ENCODE peak calls at places on chromosome 2, in four cellular contexts. Y, G, C and O are unnamed samples.

GRCh38 chr2:152525277-152525838 is 190.4 kb downstream of the FMNL2 start:
- DNase-seq in C (peak; percentile 60), Y (no peak), G (no peak), O (no peak)

GRCh38 chr2:174902491-174903242 is 102.5 kb downstream of the CHN1 start:
- DNase-seq in Y (no peak), G (no peak), C (peak; percentile 72), O (no peak)

GRCh38 chr2:19362094-19362649 is 3.7 kb upstream of the OSR1 start:
- DNase-seq in Y (no peak), G (no peak), C (peak; percentile 54), O (peak; percentile 43)

GRCh38 chr2:79876430-79876829 is 363.6 kb downstream of the CTNNA2 start:
- DNase-seq in Y (no peak), G (no peak), C (peak; percentile 5), O (no peak)

GRCh38 chr2:184178229-184178628 is 420.1 kb upstream of the ZNF804A start:
- DNase-seq in C (no peak), Y (no peak), G (no peak), O (no peak)

GRCh38 chr2:44802409-44803099 is 138.9 kb upstream of the SIX3 start:
- DNase-seq in G (no peak), Y (no peak), C (peak; percentile 2), O (peak; percentile 33)

GRCh38 chr2:111068435-111069058 is 52.2 kb upstream of the BCL2L11 start:
- DNase-seq in Y (no peak), C (no peak), G (no peak), O (no peak)

GRCh38 chr2:240144649-240145261 is 4.3 kb upstream of the OTOS start:
- DNase-seq in Y (peak; percentile 74), C (no peak), G (no peak), O (no peak)

GRCh38 chr2:122338000-122338399 is 582.5 kb downstream of the TSN start:
- DNase-seq in Y (no peak), C (no peak), G (no peak), O (no peak)
- TF ChIP-seq CTCF in Y (peak; percentile 24), C (no peak), G (peak; percentile 17), O (no peak)

DNA sequence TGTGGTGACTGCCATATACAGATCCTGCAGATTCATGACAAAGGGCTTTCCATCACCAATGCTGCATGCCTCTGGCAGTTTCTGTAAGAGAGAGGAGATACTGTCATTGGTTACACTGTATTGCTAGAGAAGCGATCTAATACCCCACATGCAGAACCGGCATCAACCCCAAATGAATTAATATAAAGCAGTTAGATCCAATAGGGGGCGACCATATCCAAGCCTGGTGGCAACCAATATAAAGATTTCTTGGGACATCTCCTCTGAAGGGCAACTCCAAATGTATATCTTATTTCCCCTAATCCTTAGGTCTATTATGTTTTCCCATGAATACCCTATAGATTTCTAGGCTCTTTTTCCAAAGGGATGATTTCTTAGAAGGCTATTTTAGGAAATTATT is 17.4 kb upstream of the IHH start:
- DNase-seq in C (no peak), G (no peak), Y (no peak), O (peak; percentile 13)
- TF ChIP-seq CTCF in C (peak; percentile 35), G (no peak), Y (peak; percentile 33), O (no peak)

DNA sequence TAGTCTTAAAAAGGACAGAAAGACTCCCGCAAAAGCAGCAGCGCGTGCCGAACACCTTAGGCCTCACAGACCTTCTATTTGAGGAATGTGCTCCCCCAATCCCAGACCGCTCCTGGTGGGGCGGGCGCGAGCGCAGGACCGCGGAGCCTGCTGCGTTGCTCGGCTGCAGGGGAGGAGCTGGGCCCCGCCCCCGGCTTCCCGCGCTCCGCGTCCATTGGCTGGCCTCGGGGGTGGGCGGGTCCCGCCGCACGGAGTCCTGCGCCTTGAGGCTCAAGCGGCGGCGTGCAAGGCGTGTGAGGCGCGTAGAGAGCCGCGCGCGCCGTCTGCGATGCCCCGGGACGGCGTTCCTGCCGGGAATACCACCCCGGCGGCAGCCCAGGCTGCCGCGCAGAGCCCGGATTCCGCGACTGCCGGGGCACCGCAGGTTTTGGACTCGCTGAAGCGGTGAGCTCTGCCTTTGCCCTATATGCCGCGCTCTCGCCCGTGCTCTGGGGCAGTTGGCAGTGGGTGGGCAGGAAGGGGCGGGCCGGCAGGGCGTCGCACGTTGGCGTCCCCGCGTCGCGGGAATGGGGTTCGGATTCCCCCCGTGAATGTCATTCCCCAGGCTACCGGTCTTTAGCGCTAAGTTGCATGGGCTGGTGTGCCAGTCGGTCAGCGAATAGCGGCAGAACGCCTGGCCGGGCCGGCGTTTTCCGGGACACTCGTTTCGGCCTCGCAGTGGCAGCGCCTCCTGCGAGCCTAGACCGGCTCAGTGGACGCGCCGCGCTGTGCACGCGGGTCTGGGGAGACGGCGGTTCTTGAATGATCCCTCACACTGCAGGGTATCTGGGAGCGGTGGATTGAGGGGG is 49.6 kb upstream of the PAIP2B start:
- DNase-seq in G (no peak), C (peak; percentile 75), Y (no peak), O (peak; percentile 94)
- TF ChIP-seq CTCF in G (no peak), C (no peak), Y (no peak), O (no peak)

DNA sequence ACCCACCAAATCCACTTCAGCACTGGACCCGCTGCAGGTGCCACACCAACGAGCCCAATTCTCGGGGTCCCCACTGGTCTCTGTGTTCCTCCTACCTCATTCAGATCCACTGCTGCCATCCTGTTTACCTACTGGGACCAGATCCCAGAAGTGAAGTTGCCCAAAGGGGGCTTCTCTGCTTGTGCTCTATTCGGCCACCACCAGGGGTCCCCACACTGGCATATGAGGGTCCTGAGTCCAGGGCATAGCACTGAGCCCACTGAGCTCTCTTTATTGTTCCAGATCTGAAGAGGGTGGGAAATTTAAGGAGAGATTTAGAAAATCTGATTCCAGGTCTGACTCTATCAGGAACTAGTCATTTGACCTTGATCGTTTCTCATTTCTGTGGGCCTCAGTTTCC is 2.4 kb downstream of the GPR45 start:
- DNase-seq in G (no peak), C (no peak), Y (no peak), O (no peak)
- TF ChIP-seq CTCF in G (peak; percentile 26), C (peak; percentile 51), Y (peak; percentile 63), O (no peak)